ENCODE peak calls at places on chromosomes 12 and 14, in six cellular contexts. E, U, N, O, C and Q are unnamed samples.

GRCh38 chr12:7869137-7869536 is 3.6 kb downstream of the SLC2A14 start:
- DNase-seq in E (no peak), U (peak), N (no peak), O (no peak), C (no peak), Q (no peak)

GRCh38 chr14:51578853-51579252 is 72.9 kb upstream of the FRMD6 start:
- DNase-seq in E (no peak), U (no peak), N (no peak), O (no peak), C (no peak), Q (peak)

GRCh38 chr12:105214141-105214540 is 21.8 kb downstream of the APPL2 start:
- DNase-seq in E (no peak), U (no peak), N (no peak), O (no peak), C (no peak), Q (no peak)

GRCh38 chr14:28777773-28778606 is 11.4 kb downstream of the FOXG1 start:
- DNase-seq in E (no peak), U (no peak), N (no peak), O (no peak), C (no peak), Q (no peak)

GRCh38 chr12:27085654-27086053 is 3.3 kb upstream of the C12orf71 start:
- DNase-seq in E (no peak), U (no peak), N (no peak), O (no peak), C (no peak), Q (no peak)

GRCh38 chr12:120361506-120362208 is 7.3 kb downstream of the MSI1 start:
- DNase-seq in E (no peak), U (no peak), N (no peak), O (peak), C (no peak), Q (peak)

GRCh38 chr14:41607966-41608663 is 1.4 kb downstream of the LRFN5 start:
- DNase-seq in E (no peak), U (no peak), N (no peak), O (no peak), C (no peak), Q (no peak)

GRCh38 chr12:107474639-107475539 is 210.7 kb upstream of the PWP1 start:
- DNase-seq in E (no peak), U (no peak), N (no peak), O (no peak), C (no peak), Q (no peak)

GRCh38 chr12:8678661-8679111 is 16.1 kb upstream of the MFAP5 start:
- DNase-seq in E (no peak), U (no peak), N (no peak), O (no peak), C (no peak), Q (no peak)

GRCh38 chr14:103398427-103399195 is 13.4 kb downstream of the MARK3 start:
- DNase-seq in E (no peak), U (peak), N (no peak), O (no peak), C (no peak), Q (peak)

GRCh38 chr12:39227218-39227617 is 215.7 kb downstream of the KIF21A start:
- DNase-seq in E (no peak), U (peak), N (no peak), O (no peak), C (no peak), Q (no peak)

GRCh38 chr12:111268738-111269572 is 99.9 kb downstream of the PHETA1 start:
- DNase-seq in E (no peak), U (peak), N (no peak), O (peak), C (no peak), Q (no peak)

GRCh38 chr14:28768549-28768870 is 1.9 kb downstream of the FOXG1 start:
- DNase-seq in E (no peak), U (no peak), N (no peak), O (no peak), C (no peak), Q (no peak)

GRCh38 chr12:14913381-14913781 is 25.0 kb downstream of the ERP27 start:
- DNase-seq in E (no peak), U (no peak), N (no peak), O (no peak), C (no peak), Q (no peak)

GRCh38 chr12:13088503-13088902 is 15.0 kb downstream of the GSG1 start:
- DNase-seq in E (no peak), U (no peak), N (no peak), O (peak), C (no peak), Q (no peak)

GRCh38 chr14:50062438-50063039 is 53.8 kb downstream of the VCPKMT start:
- DNase-seq in E (peak), U (peak), N (peak), O (peak), C (peak), Q (peak)

GRCh38 chr14:105737504-105738246 is 211.3 kb downstream of the TMEM121 start:
- DNase-seq in E (no peak), U (no peak), N (no peak), O (no peak), C (no peak), Q (no peak)

GRCh38 chr12:49233842-49234526 is 30.9 kb upstream of the TUBA1C start:
- DNase-seq in E (no peak), U (peak), N (no peak), O (peak), C (peak), Q (no peak)

GRCh38 chr12:2640709-2641108 is 154.1 kb upstream of the FKBP4 start:
- DNase-seq in E (peak), U (peak), N (no peak), O (peak), C (no peak), Q (peak)

GRCh38 chr14:59895721-59896120 is 24.2 kb upstream of the LRRC9 start:
- DNase-seq in E (no peak), U (no peak), N (no peak), O (no peak), C (no peak), Q (no peak)

GRCh38 chr12:28040251-28040650 is 67.7 kb upstream of the PTHLH start:
- DNase-seq in E (no peak), U (no peak), N (no peak), O (no peak), C (no peak), Q (no peak)

GRCh38 chr14:88556581-88556980 is 1.8 kb upstream of the PTPN21 start:
- DNase-seq in E (no peak), U (no peak), N (no peak), O (no peak), C (no peak), Q (no peak)

GRCh38 chr14:93941293-93941910 is 14.3 kb downstream of the FAM181A start:
- DNase-seq in E (no peak), U (no peak), N (no peak), O (no peak), C (no peak), Q (no peak)

GRCh38 chr12:23083267-23083666 is 458.3 kb downstream of the ETNK1 start:
- DNase-seq in E (no peak), U (no peak), N (no peak), O (peak), C (no peak), Q (peak)

GRCh38 chr12:23088594-23088993 is 463.6 kb downstream of the ETNK1 start:
- DNase-seq in E (no peak), U (no peak), N (no peak), O (no peak), C (no peak), Q (no peak)

DNA sequence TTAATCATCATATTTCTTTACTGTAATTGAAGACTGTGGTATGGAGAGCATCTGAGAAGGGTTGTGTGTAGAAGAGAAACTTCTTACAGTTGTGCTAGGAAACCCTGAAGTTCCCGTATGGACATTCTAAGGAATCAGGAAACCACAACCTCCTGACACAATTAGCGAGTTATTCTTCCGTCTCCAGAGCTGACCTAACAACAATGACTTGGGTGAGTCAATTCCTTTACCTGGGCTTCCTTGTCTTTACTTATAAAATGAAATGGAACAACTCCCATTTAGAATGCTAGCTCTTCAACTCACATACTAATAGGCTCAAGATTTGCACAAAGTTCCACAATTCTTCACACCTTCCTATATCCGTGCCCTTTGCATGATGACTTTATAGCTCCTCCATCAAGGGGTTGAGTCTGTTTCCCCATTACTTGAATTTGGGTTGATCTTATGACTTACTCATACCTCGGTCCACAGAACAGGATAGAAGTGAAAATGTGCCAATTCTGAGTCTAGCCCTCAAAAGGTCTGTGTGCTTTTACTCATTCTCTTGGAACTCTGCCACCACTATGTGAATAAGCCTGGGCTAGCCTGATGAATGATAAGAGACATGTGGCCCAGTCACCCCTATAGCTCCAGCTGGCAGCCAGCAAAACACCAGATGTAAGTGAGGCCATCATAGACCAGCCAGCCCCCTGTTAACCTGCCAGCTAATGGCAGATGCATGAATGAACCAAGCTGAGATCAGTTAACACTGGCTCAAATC is 459.4 kb downstream of the ETNK1 start:
- DNase-seq in E (no peak), U (no peak), N (peak), O (peak), C (no peak), Q (peak)
- TF ChIP-seq MYC in E (no peak), U (no peak), N (no peak), O (no peak), C (no peak), Q (no peak)

DNA sequence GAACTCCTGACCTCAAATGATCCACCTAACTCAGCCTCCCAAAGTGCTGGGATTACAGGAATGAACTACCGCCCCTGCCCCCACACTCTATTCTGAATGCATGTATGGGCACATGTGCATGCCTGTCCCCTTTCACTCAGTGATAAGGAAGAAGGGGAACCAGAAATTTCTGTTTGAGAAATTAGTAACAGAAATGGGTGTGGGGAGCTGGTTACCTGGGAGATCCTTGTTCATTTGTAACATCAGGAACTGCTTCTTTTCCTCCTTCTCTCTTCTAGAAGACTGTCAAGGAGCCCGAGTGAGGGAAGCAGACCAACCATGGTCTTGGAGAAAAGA is 3.5 kb downstream of the PPP1R3E start:
- DNase-seq in E (no peak), U (no peak), N (no peak), O (no peak), C (no peak), Q (no peak)
- TF ChIP-seq MYC in E (no peak), U (no peak), N (no peak), O (no peak), C (no peak), Q (no peak)

GRCh38 chr14:20719777-20720176 is 25.9 kb upstream of the EDDM3A start:
- DNase-seq in E (no peak), U (no peak), N (no peak), O (no peak), C (no peak), Q (no peak)

GRCh38 chr14:20712900-20713299 is 24.3 kb downstream of the ANG start:
- DNase-seq in E (no peak), U (no peak), N (no peak), O (no peak), C (no peak), Q (no peak)

GRCh38 chr14:20711275-20712069 is 22.9 kb downstream of the ANG start:
- DNase-seq in E (no peak), U (no peak), N (no peak), O (peak), C (no peak), Q (peak)

DNA sequence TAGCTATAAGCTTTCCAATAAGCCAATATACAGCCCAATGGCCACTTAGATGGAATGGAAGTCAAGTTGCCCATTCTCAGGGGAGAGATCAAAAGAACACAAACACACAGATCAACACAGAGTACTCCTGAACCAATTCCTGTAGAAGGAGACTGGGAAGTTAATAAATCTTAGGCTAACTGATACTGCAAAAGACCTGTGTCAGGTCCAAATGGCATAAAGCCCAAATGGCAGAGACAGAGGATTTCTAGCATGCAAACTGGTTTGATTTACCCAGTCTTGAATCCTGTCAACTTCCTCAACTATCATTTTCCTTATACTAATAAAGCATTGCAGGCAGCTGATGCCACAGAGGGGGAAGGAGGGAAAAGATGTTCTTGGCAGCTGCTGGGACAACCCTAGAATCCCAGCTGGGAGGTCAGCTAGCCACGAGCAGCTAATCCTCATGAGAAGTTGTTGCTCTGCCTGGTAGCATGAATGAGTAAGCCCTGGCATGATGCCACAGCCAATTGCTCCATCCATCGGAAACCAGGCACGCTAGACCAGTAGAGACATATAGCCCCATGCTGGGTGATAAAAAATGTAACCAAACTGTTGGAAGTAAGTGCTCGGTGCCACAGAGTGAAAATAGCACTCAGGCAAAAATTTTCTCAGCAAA is 26.2 kb downstream of the ANG start:
- DNase-seq in E (no peak), U (peak), N (no peak), O (no peak), C (no peak), Q (peak)
- TF ChIP-seq MYC in E (no peak), U (no peak), N (no peak), O (no peak), C (no peak), Q (no peak)

DNA sequence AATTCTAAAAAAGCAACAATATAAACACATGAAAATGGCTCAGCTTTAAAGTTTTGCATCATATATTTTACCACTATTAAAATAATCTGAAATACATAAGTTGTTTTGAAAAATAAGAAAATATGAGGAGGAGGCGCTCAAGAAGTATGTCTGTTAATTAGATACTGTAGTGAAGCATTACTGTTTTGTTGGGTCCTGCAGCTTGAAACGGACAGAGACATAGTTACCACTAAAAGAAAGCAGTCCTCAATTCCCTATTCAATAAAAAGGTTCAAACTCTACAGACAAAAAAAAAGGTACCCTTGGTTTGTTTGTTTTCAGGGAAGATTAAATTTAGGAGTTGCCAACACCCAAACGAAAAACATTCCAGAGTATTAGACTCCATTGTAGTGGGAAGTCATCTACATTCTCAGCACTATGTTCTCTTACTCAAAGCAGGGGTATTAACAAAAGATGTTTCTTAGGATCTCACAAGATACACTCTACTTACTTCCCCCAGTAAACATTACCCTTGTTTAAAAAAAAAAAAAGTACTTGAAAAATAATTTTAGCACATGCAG is 3.0 kb downstream of the PAWR start:
- DNase-seq in E (no peak), U (no peak), N (no peak), O (no peak), C (no peak), Q (peak)
- TF ChIP-seq MYC in E (no peak), U (no peak), N (no peak), O (no peak), C (no peak), Q (no peak)